ENCODE peak calls at places on chromosomes 3 and 15, in five cellular contexts. R is neuronal stem cell, T is H9, L is H1, J is trophoblast cell. U is an unnamed sample.

GRCh38 chr15:101049282-101049681 is 130.1 kb downstream of the LRRK1 start:
- DNase-seq in J (no peak), T (peak), L (no peak), R (no peak), U (no peak)

GRCh38 chr3:61452536-61452991 is 108.8 kb upstream of the PTPRG start:
- DNase-seq in L (no peak), R (no peak), J (peak), T (no peak), U (peak)

GRCh38 chr3:15726881-15727280 is 70.9 kb downstream of the ANKRD28 start:
- DNase-seq in L (no peak), J (no peak), R (no peak), T (no peak), U (no peak)

GRCh38 chr3:157174265-157174615 is 14.3 kb upstream of the CCNL1 start:
- DNase-seq in L (no peak), R (no peak), J (peak), T (no peak), U (no peak)

GRCh38 chr3:125055165-125055912 is 458 bp downstream of the HEG1 start:
- DNase-seq in R (no peak), L (no peak), J (no peak), T (no peak), U (no peak)

GRCh38 chr3:173078525-173078924 is 62.5 kb downstream of the SPATA16 start:
- DNase-seq in R (no peak), T (no peak), L (no peak), J (no peak), U (no peak)

GRCh38 chr3:105715372-105715771 is 153.4 kb downstream of the CBLB start:
- DNase-seq in L (no peak), R (no peak), T (no peak), J (peak), U (peak)

GRCh38 chr15:81270781-81271491 is 53.0 kb downstream of the STARD5 start:
- DNase-seq in R (peak), J (no peak), L (no peak), T (no peak), U (no peak)

GRCh38 chr15:83404143-83404542 is 43.0 kb upstream of the SH3GL3 start:
- DNase-seq in L (no peak), T (no peak), R (no peak), J (peak), U (no peak)

GRCh38 chr3:65729553-65729952 is 309.2 kb downstream of the MAGI1 start:
- DNase-seq in J (no peak), T (no peak), R (no peak), L (no peak), U (peak)

GRCh38 chr15:75161788-75162414 is 39.8 kb upstream of the C15orf39 start:
- DNase-seq in L (no peak), J (peak), T (no peak), R (no peak), U (peak)

GRCh38 chr15:101305820-101306255 is 10.8 kb upstream of the SNRPA1 start:
- DNase-seq in R (no peak), L (no peak), T (no peak), J (no peak), U (no peak)

GRCh38 chr3:147415337-147415736 is 6.2 kb downstream of the ZIC1 start:
- DNase-seq in J (no peak), T (peak), L (no peak), R (peak), U (no peak)
- H3K4me2 ChIP-seq in J (no peak), T (no peak), L (no peak), R (no peak), U (peak)

GRCh38 chr3:171971919-171972526 is 67.4 kb upstream of the FNDC3B start:
- DNase-seq in T (no peak), R (no peak), L (no peak), J (peak), U (peak)
- H2BK12ac ChIP-seq in T (no peak), R (no peak), L (no peak), J (no peak), U (no peak)

DNA sequence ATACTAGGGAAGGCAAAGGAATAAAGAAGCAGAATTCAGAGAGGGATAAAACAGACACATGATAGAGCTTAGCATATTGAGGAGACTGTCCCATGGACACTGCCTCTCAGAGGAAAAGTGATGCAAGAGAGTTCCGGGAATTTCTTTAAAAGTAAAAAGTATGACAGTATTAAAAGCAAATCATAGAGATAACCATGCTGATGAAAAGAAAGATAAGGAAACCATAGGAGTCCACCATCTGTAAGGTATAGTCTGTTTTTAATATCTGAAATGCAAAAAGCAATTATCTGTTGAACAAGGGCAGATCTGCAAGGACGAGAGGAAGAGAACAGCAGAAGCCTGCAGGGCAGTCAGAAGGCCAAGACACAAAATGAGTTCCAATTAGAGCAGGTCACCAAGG is 495.9 kb upstream of the GOLIM4 start:
- DNase-seq in R (no peak), J (no peak), L (no peak), T (no peak), U (no peak)
- H3K18ac ChIP-seq in R (no peak), J (no peak), L (no peak), T (no peak), U (no peak)

DNA sequence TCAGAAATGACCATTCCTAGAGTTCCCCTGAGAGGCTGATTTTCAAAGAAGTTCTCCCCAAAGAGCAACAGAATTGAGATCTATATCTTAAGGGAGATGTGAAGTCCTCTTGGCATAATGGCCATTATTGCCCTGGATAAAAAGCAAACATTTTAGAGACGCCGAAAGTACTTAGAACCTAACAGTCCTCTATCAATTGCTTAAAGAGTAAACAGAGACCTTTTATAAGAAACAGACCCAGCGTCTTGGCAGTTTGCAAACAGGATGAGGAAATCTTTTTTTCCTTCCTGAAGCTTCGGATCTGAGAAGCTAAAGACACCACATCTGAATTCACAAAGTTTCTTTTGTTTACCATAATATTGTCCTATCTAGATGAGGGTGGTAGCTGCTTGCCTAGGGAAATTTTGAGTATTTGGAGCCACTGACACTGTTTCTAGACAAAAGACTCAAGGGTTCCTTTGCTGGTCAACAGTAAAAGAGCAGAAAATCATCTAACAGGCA is 59.9 kb upstream of the LIMD1 start:
- DNase-seq in R (no peak), L (no peak), T (no peak), J (no peak), U (no peak)
- H3K4me2 ChIP-seq in R (no peak), L (no peak), T (no peak), J (no peak), U (no peak)

GRCh38 chr3:16869606-16870005 is 15.1 kb upstream of the PLCL2 start:
- DNase-seq in R (no peak), T (no peak), L (no peak), J (no peak), U (no peak)
- H2BK12ac ChIP-seq in R (no peak), T (no peak), L (no peak), J (no peak), U (no peak)

GRCh38 chr3:31504230-31504629 is 28.5 kb upstream of the STT3B start:
- DNase-seq in R (no peak), J (no peak), L (no peak), T (no peak), U (no peak)
- H3K18ac ChIP-seq in R (no peak), J (no peak), L (no peak), T (no peak), U (no peak)

GRCh38 chr3:155742339-155742980 is 2.4 kb downstream of the PLCH1 start:
- DNase-seq in R (no peak), T (no peak), J (no peak), L (no peak), U (peak)

GRCh38 chr3:155744626-155745324 is at the start of gene PLCH1:
- DNase-seq in T (peak), J (peak), R (peak), L (peak), U (peak)

GRCh38 chr3:155741598-155741997 is 3.3 kb downstream of the PLCH1 start:
- DNase-seq in L (no peak), T (no peak), R (no peak), J (peak), U (no peak)

GRCh38 chr3:155744091-155744625 is 713 bp downstream of the PLCH1 start:
- DNase-seq in R (peak), J (peak), T (peak), L (no peak), U (peak)

GRCh38 chr3:155743616-155744015 is 1.3 kb downstream of the PLCH1 start:
- DNase-seq in J (no peak), L (no peak), T (no peak), R (no peak), U (peak)
- H3K4me2 ChIP-seq in J (peak), L (peak), T (peak), R (peak), U (peak)